ENCODE peak calls at places on chromosomes 16 and 17, in eight cellular contexts. P is amniotic stem cell; B is GF-D8; S is cardiac muscle cell; Q is RWPE1; U is mesenteric fat pad; A is GM23248; G is activated T-helper 9 cell treated with anti-CD3 and anti-CD28 coated beads, Interleukin-2, amount 50 U/mL, for 16 hours. R is an unnamed sample.

GRCh38 chr16:56667581-56668571 is at the start of gene MT1G:
- DNase-seq in P (no peak), B (peak), S (peak), Q (no peak), U (no peak), A (peak), G (no peak), R (peak)

GRCh38 chr16:23640669-23640958 is 496 bp downstream of the PALB2 start:
- DNase-seq in P (no peak), B (no peak), S (no peak), Q (peak), U (no peak), A (peak), G (peak), R (no peak)

GRCh38 chr17:63634163-63634562 is 11.9 kb downstream of the MAP3K3 start:
- DNase-seq in P (no peak), B (peak), S (no peak), Q (no peak), U (no peak), A (no peak), G (no peak), R (peak)

GRCh38 chr16:9159839-9160550 is 68.6 kb downstream of the HAPSTR1 start:
- DNase-seq in P (peak), B (no peak), S (peak), Q (peak), U (no peak), A (peak), G (no peak), R (peak)

GRCh38 chr17:48488548-48489106 is 42.2 kb downstream of the HOXB1 start:
- DNase-seq in P (no peak), B (no peak), S (peak), Q (no peak), U (no peak), A (no peak), G (no peak), R (no peak)

GRCh38 chr17:71003736-71004135 is 834.4 kb downstream of the KCNJ2 start:
- DNase-seq in P (no peak), B (no peak), S (no peak), Q (no peak), U (no peak), A (no peak), G (no peak), R (no peak)

GRCh38 chr16:81668243-81669097 is 110.6 kb upstream of the PLCG2 start:
- DNase-seq in P (no peak), B (no peak), S (peak), Q (no peak), U (no peak), A (peak), G (no peak), R (no peak)

GRCh38 chr17:45963258-45963657 is 35.8 kb upstream of the STH start:
- DNase-seq in P (no peak), B (no peak), S (no peak), Q (no peak), U (no peak), A (no peak), G (no peak), R (no peak)

R was measured in Kasumi-1.